ENCODE peak calls at places on chromosome 20, in eight cellular contexts. O, Z, S, Q, H, N, G and B are unnamed samples.

GRCh38 chr20:51158226-51158625 is 135.3 kb upstream of the KCNG1 start:
- DNase-seq in N (no peak), S (no peak), O (no peak), G (no peak), Q (no peak), Z (no peak), H (no peak), B (no peak)

GRCh38 chr20:41205313-41205712 is 68.0 kb downstream of the PLCG1 start:
- DNase-seq in Q (no peak), O (no peak), H (no peak), Z (no peak), S (no peak), G (no peak), N (no peak), B (no peak)

GRCh38 chr20:33899106-33899505 is 88.0 kb downstream of the CHMP4B start:
- DNase-seq in S (no peak), Z (no peak), G (no peak), N (no peak), O (no peak), Q (no peak), H (no peak), B (no peak)

GRCh38 chr20:50015636-50015992 is 32.8 kb downstream of the SNAI1 start:
- DNase-seq in S (peak; percentile 53), Z (no peak), Q (no peak), G (no peak), N (no peak), H (no peak), O (no peak), B (no peak)

GRCh38 chr20:38383147-38383546 is 36.9 kb downstream of the LBP start:
- DNase-seq in O (no peak), H (no peak), G (no peak), S (no peak), N (no peak), Z (no peak), Q (no peak), B (no peak)

GRCh38 chr20:62627901-62628612 is 14.2 kb upstream of the SLCO4A1 start:
- DNase-seq in Z (no peak), H (peak; percentile 85), O (peak; percentile 86), Q (no peak), G (no peak), S (peak; percentile 67), N (no peak), B (no peak)

GRCh38 chr20:50323777-50324604 is 133.4 kb downstream of the CEBPB start:
- DNase-seq in N (no peak), G (no peak), Z (no peak), H (no peak), Q (no peak), S (no peak), O (no peak), B (no peak)

GRCh38 chr20:49610701-49611538 is 43.0 kb upstream of the PTGIS start:
- DNase-seq in G (peak; percentile 81), H (peak; percentile 93), Q (peak; percentile 86), O (peak; percentile 90), Z (peak; percentile 98), S (peak; percentile 81), N (peak; percentile 88), B (peak; percentile 72)

GRCh38 chr20:35394271-35394670 is 17.5 kb downstream of the UQCC1 start:
- DNase-seq in O (no peak), G (no peak), Q (no peak), N (no peak), Z (no peak), S (no peak), H (no peak), B (no peak)

GRCh38 chr20:34222208-34222607 is 19.0 kb upstream of the ASIP start:
- DNase-seq in G (no peak), N (no peak), H (peak; percentile 47), Q (peak; percentile 31), Z (no peak), S (peak; percentile 98), O (no peak), B (no peak)

GRCh38 chr20:46621492-46621891 is 29.8 kb downstream of the SLC13A3 start:
- DNase-seq in S (peak; percentile 47), O (no peak), N (no peak), H (no peak), Q (peak; percentile 21), G (no peak), Z (no peak), B (no peak)

GRCh38 chr20:62555642-62556420 is 80.0 kb upstream of the GATA5 start:
- DNase-seq in Z (no peak), O (no peak), Q (no peak), N (no peak), S (peak; percentile 28), G (no peak), H (no peak), B (no peak)

GRCh38 chr20:3929713-3930060 is 40.5 kb downstream of the PANK2 start:
- DNase-seq in S (no peak), N (peak; percentile 56), Z (no peak), H (no peak), G (no peak), Q (no peak), O (no peak), B (no peak)
- H3K27ac ChIP-seq in S (peak overlapping the region; percentile 2), N (no peak overlapping the region), Z (no peak overlapping the region), H (no peak overlapping the region), G (no peak overlapping the region), Q (no peak overlapping the region), O (no peak overlapping the region), B (no peak overlapping the region)

GRCh38 chr20:13739726-13740649 is 44.7 kb downstream of the ESF1 start:
- DNase-seq in Q (no peak), Z (no peak), G (no peak), S (no peak), H (no peak), N (no peak), O (no peak), B (no peak)
- H3K9me2 ChIP-seq in Q (no peaks in the 10 kb centered on the region), Z (no peaks in the 10 kb centered on the region), G (no peaks in the 10 kb centered on the region), S (no peaks in the 10 kb centered on the region), H (no peaks in the 10 kb centered on the region), N (no peaks in the 10 kb centered on the region), O (no peaks in the 10 kb centered on the region), B (no peaks in the 10 kb centered on the region)

DNA sequence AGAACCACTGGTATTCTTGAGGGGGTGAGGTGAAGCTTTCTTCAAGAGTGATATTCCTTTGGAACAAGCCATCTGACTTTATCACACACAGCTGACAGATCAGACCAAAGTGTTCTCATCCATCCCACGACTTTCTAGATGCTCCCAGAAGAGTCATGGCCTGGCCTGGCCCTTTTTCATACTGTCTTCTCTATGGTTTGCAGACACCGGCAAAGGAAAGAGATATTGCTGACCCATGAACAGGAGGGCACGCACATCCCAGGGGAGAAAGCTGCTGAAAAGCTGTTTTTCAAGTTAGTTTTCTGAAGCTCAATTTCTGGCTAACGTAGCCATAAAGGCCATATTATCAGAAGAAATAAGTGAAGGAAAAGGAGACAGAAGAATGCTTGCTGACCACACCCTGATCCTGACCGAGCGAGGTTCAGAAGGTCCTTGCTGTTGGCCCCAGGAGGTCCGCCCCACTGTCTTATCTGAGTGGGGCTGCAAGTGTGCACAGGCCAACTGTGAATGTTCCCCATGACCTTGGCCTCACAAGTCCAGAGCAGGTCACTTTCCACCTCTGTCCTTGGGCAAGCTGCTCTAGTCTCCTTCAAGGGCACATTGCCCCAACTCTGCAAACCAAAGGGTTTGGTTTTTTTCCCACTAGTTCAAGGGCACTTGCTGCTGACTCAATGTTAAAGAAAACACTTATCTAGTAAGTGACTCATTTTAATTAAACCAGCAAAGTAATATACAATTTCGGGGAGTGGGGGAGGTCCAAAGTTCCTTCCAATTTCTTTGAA is 2.0 kb downstream of the ACSS1 start:
- DNase-seq in N (no peak), H (peak; percentile 32), S (peak; percentile 39), O (no peak), Q (no peak), G (no peak), Z (no peak), B (no peak)
- H3K27ac ChIP-seq in N (no peak overlapping the region), H (no peak overlapping the region), S (no peak overlapping the region), O (no peak overlapping the region), Q (peak overlapping the region; percentile 94), G (peak overlapping the region; percentile 87), Z (no peak overlapping the region), B (no peak overlapping the region)

GRCh38 chr20:1130849-1131248 is 12.4 kb downstream of the PSMF1 start:
- DNase-seq in S (no peak), Z (no peak), Q (no peak), N (no peak), O (no peak), G (no peak), H (no peak), B (no peak)

GRCh38 chr20:1127840-1128239 is 9.4 kb downstream of the PSMF1 start:
- DNase-seq in N (no peak), Q (no peak), G (no peak), Z (no peak), H (peak; percentile 35), S (no peak), O (no peak), B (no peak)

GRCh38 chr20:1134836-1135235 is 16.4 kb downstream of the PSMF1 start:
- DNase-seq in N (no peak), H (no peak), Z (no peak), O (no peak), Q (no peak), G (no peak), S (no peak), B (no peak)

GRCh38 chr20:1134355-1134754 is 16.0 kb downstream of the PSMF1 start:
- DNase-seq in Q (no peak), Z (no peak), G (no peak), N (no peak), H (no peak), O (no peak), S (no peak), B (no peak)

GRCh38 chr20:1130058-1130694 is 11.8 kb downstream of the PSMF1 start:
- DNase-seq in O (no peak), Z (no peak), H (no peak), S (no peak), N (no peak), Q (no peak), G (no peak), B (no peak)
- H3K9me2 ChIP-seq in O (no peaks in the 10 kb centered on the region), Z (no peaks in the 10 kb centered on the region), H (no peaks in the 10 kb centered on the region), S (no peaks in the 10 kb centered on the region), N (no peaks in the 10 kb centered on the region), Q (no peaks in the 10 kb centered on the region), G (no peaks in the 10 kb centered on the region), B (no peaks in the 10 kb centered on the region)

DNA sequence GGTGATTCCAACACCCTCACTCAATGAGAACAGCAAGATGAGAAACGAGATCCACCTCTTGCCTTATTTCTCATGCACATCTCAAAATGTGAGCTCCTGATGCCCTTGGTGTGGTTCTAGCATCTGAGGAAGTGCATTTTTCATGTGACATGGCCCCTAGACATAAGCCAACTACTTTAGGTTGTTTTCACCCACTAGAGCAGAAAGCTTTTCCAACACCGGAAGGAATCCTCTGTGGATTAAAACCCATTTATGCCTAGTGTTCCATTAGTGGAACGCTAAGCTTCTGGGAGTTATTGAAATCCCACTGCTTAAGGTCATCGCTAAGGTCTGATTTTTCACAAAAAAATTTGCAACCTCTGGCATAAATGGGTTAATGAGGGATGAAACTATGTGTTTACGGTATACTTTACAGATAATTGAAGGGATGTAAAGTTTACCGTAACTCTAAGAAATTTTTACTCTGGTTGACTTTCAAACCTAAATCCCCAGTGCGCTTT is 24.0 kb downstream of the CYP24A1 start:
- DNase-seq in N (no peak), H (no peak), Z (no peak), G (no peak), Q (no peak), O (no peak), S (no peak), B (no peak)
- H3K27ac ChIP-seq in N (no peak overlapping the region), H (no peak overlapping the region), Z (no peak overlapping the region), G (no peak overlapping the region), Q (peak overlapping the region; percentile 56), O (no peak overlapping the region), S (no peak overlapping the region), B (peak overlapping the region; percentile 86)

GRCh38 chr20:9169409-9169808 is 100.5 kb downstream of the PLCB4 start:
- DNase-seq in S (no peak), Q (no peak), Z (no peak), N (no peak), G (no peak), H (no peak), O (no peak), B (no peak)
- H3K9me2 ChIP-seq in S (no peaks in the 10 kb centered on the region), Q (no peaks in the 10 kb centered on the region), Z (no peaks in the 10 kb centered on the region), N (no peaks in the 10 kb centered on the region), G (no peaks in the 10 kb centered on the region), H (no peaks in the 10 kb centered on the region), O (no peaks in the 10 kb centered on the region), B (no peaks in the 10 kb centered on the region)

GRCh38 chr20:56417911-56418310 is 5.9 kb downstream of the CASS4 start:
- DNase-seq in N (no peak), G (no peak), Z (no peak), H (peak; percentile 33), S (peak; percentile 63), Q (no peak), O (no peak), B (no peak)
- H3K27ac ChIP-seq in N (no peak overlapping the region), G (no peak overlapping the region), Z (no peak overlapping the region), H (no peak overlapping the region), S (peak overlapping the region; percentile 88), Q (no peak overlapping the region), O (no peak overlapping the region), B (no peak overlapping the region)